ENCODE peak calls at places on chromosomes 7 and 10, in seven cellular contexts. One of them, this sample, is unnamed.

GRCh38 chr7:128172151-128172550 is 68.9 kb upstream of the LEP start:
- DNase-seq in EH: no peak
- DNase-seq in HCEC 1CT: no peak
- DNase-seq in Daoy: no peak
- DNase-seq in lower lobe of right lung: no peak
- DNase-seq in CD4-positive, alpha-beta T cell: no peak
- DNase-seq in activated T-cell treated with anti-CD3 and anti-CD28 coated beads, Interleukin-2, amount 50 U/mL, for 24 hours: no peak
- DNase-seq in this sample: no peak

GRCh38 chr10:95562326-95562725 is 1.2 kb upstream of the SORBS1 start:
- DNase-seq in lower lobe of right lung: no peak
- DNase-seq in Daoy: no peak
- DNase-seq in EH: no peak
- DNase-seq in HCEC 1CT: no peak
- DNase-seq in CD4-positive, alpha-beta T cell: no peak
- DNase-seq in activated T-cell treated with anti-CD3 and anti-CD28 coated beads, Interleukin-2, amount 50 U/mL, for 24 hours: no peak
- DNase-seq in this sample: no peak

GRCh38 chr10:12796431-12797185 is 204.9 kb downstream of the CCDC3 start:
- DNase-seq in EH: no peak
- DNase-seq in activated T-cell treated with anti-CD3 and anti-CD28 coated beads, Interleukin-2, amount 50 U/mL, for 24 hours: no peak
- DNase-seq in HCEC 1CT: no peak
- DNase-seq in lower lobe of right lung: no peak
- DNase-seq in CD4-positive, alpha-beta T cell: no peak
- DNase-seq in Daoy: no peak
- DNase-seq in this sample: no peak

GRCh38 chr7:94133460-94133859 is 129.3 kb upstream of the BET1 start:
- DNase-seq in activated T-cell treated with anti-CD3 and anti-CD28 coated beads, Interleukin-2, amount 50 U/mL, for 24 hours: no peak
- DNase-seq in Daoy: no peak
- DNase-seq in HCEC 1CT: no peak
- DNase-seq in CD4-positive, alpha-beta T cell: no peak
- DNase-seq in EH: peak
- DNase-seq in lower lobe of right lung: no peak
- DNase-seq in this sample: no peak

GRCh38 chr10:52877453-52877852 is 104.9 kb upstream of the MBL2 start:
- DNase-seq in CD4-positive, alpha-beta T cell: no peak
- DNase-seq in HCEC 1CT: no peak
- DNase-seq in Daoy: no peak
- DNase-seq in EH: no peak
- DNase-seq in activated T-cell treated with anti-CD3 and anti-CD28 coated beads, Interleukin-2, amount 50 U/mL, for 24 hours: no peak
- DNase-seq in lower lobe of right lung: no peak
- DNase-seq in this sample: no peak

GRCh38 chr7:55774327-55775050 is 88.1 kb downstream of the SEPTIN14 start:
- DNase-seq in activated T-cell treated with anti-CD3 and anti-CD28 coated beads, Interleukin-2, amount 50 U/mL, for 24 hours: no peak
- DNase-seq in CD4-positive, alpha-beta T cell: no peak
- DNase-seq in HCEC 1CT: no peak
- DNase-seq in EH: no peak
- DNase-seq in Daoy: peak
- DNase-seq in lower lobe of right lung: no peak
- DNase-seq in this sample: no peak

GRCh38 chr7:113267885-113268284 is 149.5 kb upstream of the SMIM30 start:
- DNase-seq in EH: peak
- DNase-seq in activated T-cell treated with anti-CD3 and anti-CD28 coated beads, Interleukin-2, amount 50 U/mL, for 24 hours: no peak
- DNase-seq in HCEC 1CT: peak
- DNase-seq in CD4-positive, alpha-beta T cell: no peak
- DNase-seq in Daoy: no peak
- DNase-seq in lower lobe of right lung: no peak
- DNase-seq in this sample: no peak

GRCh38 chr7:97016392-97017196 is 8.0 kb downstream of the DLX5 start:
- DNase-seq in HCEC 1CT: no peak
- DNase-seq in Daoy: peak
- DNase-seq in activated T-cell treated with anti-CD3 and anti-CD28 coated beads, Interleukin-2, amount 50 U/mL, for 24 hours: no peak
- DNase-seq in EH: no peak
- DNase-seq in lower lobe of right lung: no peak
- DNase-seq in CD4-positive, alpha-beta T cell: no peak
- DNase-seq in this sample: no peak

GRCh38 chr10:73644015-73644743 is 2.9 kb upstream of the MYOZ1 start:
- DNase-seq in EH: peak
- DNase-seq in Daoy: peak
- DNase-seq in lower lobe of right lung: no peak
- DNase-seq in HCEC 1CT: peak
- DNase-seq in activated T-cell treated with anti-CD3 and anti-CD28 coated beads, Interleukin-2, amount 50 U/mL, for 24 hours: peak
- DNase-seq in CD4-positive, alpha-beta T cell: peak
- DNase-seq in this sample: peak

GRCh38 chr7:158957921-158958471 is 101.6 kb downstream of the DYNC2I1 start:
- DNase-seq in Daoy: peak
- DNase-seq in CD4-positive, alpha-beta T cell: no peak
- DNase-seq in EH: no peak
- DNase-seq in activated T-cell treated with anti-CD3 and anti-CD28 coated beads, Interleukin-2, amount 50 U/mL, for 24 hours: peak
- DNase-seq in HCEC 1CT: no peak
- DNase-seq in lower lobe of right lung: peak
- DNase-seq in this sample: no peak

GRCh38 chr10:114565066-114565465 is 93.0 kb downstream of the ABLIM1 start:
- DNase-seq in activated T-cell treated with anti-CD3 and anti-CD28 coated beads, Interleukin-2, amount 50 U/mL, for 24 hours: no peak
- DNase-seq in HCEC 1CT: peak
- DNase-seq in lower lobe of right lung: no peak
- DNase-seq in CD4-positive, alpha-beta T cell: no peak
- DNase-seq in EH: peak
- DNase-seq in Daoy: no peak
- DNase-seq in this sample: no peak

GRCh38 chr7:83732305-83732704 is 83.4 kb upstream of the SEMA3E start:
- DNase-seq in EH: no peak
- DNase-seq in Daoy: peak
- DNase-seq in activated T-cell treated with anti-CD3 and anti-CD28 coated beads, Interleukin-2, amount 50 U/mL, for 24 hours: no peak
- DNase-seq in lower lobe of right lung: no peak
- DNase-seq in CD4-positive, alpha-beta T cell: no peak
- DNase-seq in HCEC 1CT: no peak
- DNase-seq in this sample: no peak

GRCh38 chr7:44987996-44988395 is 9.2 kb upstream of the MYO1G start:
- DNase-seq in CD4-positive, alpha-beta T cell: no peak
- DNase-seq in Daoy: no peak
- DNase-seq in activated T-cell treated with anti-CD3 and anti-CD28 coated beads, Interleukin-2, amount 50 U/mL, for 24 hours: no peak
- DNase-seq in HCEC 1CT: no peak
- DNase-seq in EH: no peak
- DNase-seq in lower lobe of right lung: no peak
- DNase-seq in this sample: no peak

GRCh38 chr10:132848306-132848705 is 62.4 kb upstream of the NKX6-2 start:
- DNase-seq in lower lobe of right lung: no peak
- DNase-seq in CD4-positive, alpha-beta T cell: no peak
- DNase-seq in EH: no peak
- DNase-seq in HCEC 1CT: no peak
- DNase-seq in Daoy: no peak
- DNase-seq in activated T-cell treated with anti-CD3 and anti-CD28 coated beads, Interleukin-2, amount 50 U/mL, for 24 hours: peak
- DNase-seq in this sample: no peak

GRCh38 chr10:110827410-110827809 is 44.3 kb upstream of the PDCD4 start:
- DNase-seq in lower lobe of right lung: no peak
- DNase-seq in activated T-cell treated with anti-CD3 and anti-CD28 coated beads, Interleukin-2, amount 50 U/mL, for 24 hours: no peak
- DNase-seq in CD4-positive, alpha-beta T cell: no peak
- DNase-seq in HCEC 1CT: peak
- DNase-seq in EH: peak
- DNase-seq in Daoy: no peak
- DNase-seq in this sample: no peak

GRCh38 chr7:73901823-73902597 is 41.1 kb downstream of the TMEM270 start:
- DNase-seq in activated T-cell treated with anti-CD3 and anti-CD28 coated beads, Interleukin-2, amount 50 U/mL, for 24 hours: no peak
- DNase-seq in Daoy: no peak
- DNase-seq in HCEC 1CT: no peak
- DNase-seq in CD4-positive, alpha-beta T cell: no peak
- DNase-seq in lower lobe of right lung: peak
- DNase-seq in EH: peak
- DNase-seq in this sample: no peak

GRCh38 chr10:1141261-1141660 is 85.1 kb downstream of the WDR37 start:
- DNase-seq in lower lobe of right lung: no peak
- DNase-seq in EH: no peak
- DNase-seq in CD4-positive, alpha-beta T cell: no peak
- DNase-seq in HCEC 1CT: no peak
- DNase-seq in activated T-cell treated with anti-CD3 and anti-CD28 coated beads, Interleukin-2, amount 50 U/mL, for 24 hours: no peak
- DNase-seq in Daoy: no peak
- DNase-seq in this sample: no peak

GRCh38 chr7:47461161-47461560 is 120.8 kb downstream of the TNS3 start:
- DNase-seq in CD4-positive, alpha-beta T cell: no peak
- DNase-seq in HCEC 1CT: no peak
- DNase-seq in EH: peak
- DNase-seq in lower lobe of right lung: no peak
- DNase-seq in Daoy: peak
- DNase-seq in activated T-cell treated with anti-CD3 and anti-CD28 coated beads, Interleukin-2, amount 50 U/mL, for 24 hours: no peak
- DNase-seq in this sample: no peak

GRCh38 chr10:8513155-8514147 is 459.0 kb downstream of the GATA3 start:
- DNase-seq in Daoy: peak
- DNase-seq in activated T-cell treated with anti-CD3 and anti-CD28 coated beads, Interleukin-2, amount 50 U/mL, for 24 hours: no peak
- DNase-seq in CD4-positive, alpha-beta T cell: no peak
- DNase-seq in HCEC 1CT: no peak
- DNase-seq in EH: no peak
- DNase-seq in lower lobe of right lung: no peak
- DNase-seq in this sample: no peak

GRCh38 chr7:103113164-103113563 is 35.7 kb downstream of the NAPEPLD start:
- DNase-seq in activated T-cell treated with anti-CD3 and anti-CD28 coated beads, Interleukin-2, amount 50 U/mL, for 24 hours: no peak
- DNase-seq in Daoy: peak
- DNase-seq in HCEC 1CT: peak
- DNase-seq in CD4-positive, alpha-beta T cell: no peak
- DNase-seq in EH: peak
- DNase-seq in lower lobe of right lung: no peak
- DNase-seq in this sample: no peak

GRCh38 chr7:74412603-74413002 is 41.1 kb upstream of the GTF2IRD1 start:
- DNase-seq in HCEC 1CT: no peak
- DNase-seq in CD4-positive, alpha-beta T cell: no peak
- DNase-seq in activated T-cell treated with anti-CD3 and anti-CD28 coated beads, Interleukin-2, amount 50 U/mL, for 24 hours: no peak
- DNase-seq in lower lobe of right lung: no peak
- DNase-seq in EH: peak
- DNase-seq in Daoy: peak
- DNase-seq in this sample: no peak

GRCh38 chr7:128839751-128840177 is 9.6 kb downstream of the FLNC start:
- DNase-seq in lower lobe of right lung: peak
- DNase-seq in EH: no peak
- DNase-seq in HCEC 1CT: no peak
- DNase-seq in CD4-positive, alpha-beta T cell: no peak
- DNase-seq in Daoy: no peak
- DNase-seq in activated T-cell treated with anti-CD3 and anti-CD28 coated beads, Interleukin-2, amount 50 U/mL, for 24 hours: no peak
- DNase-seq in this sample: no peak

GRCh38 chr7:36210542-36210941 is 57.5 kb downstream of the EEPD1 start:
- DNase-seq in lower lobe of right lung: no peak
- DNase-seq in activated T-cell treated with anti-CD3 and anti-CD28 coated beads, Interleukin-2, amount 50 U/mL, for 24 hours: no peak
- DNase-seq in CD4-positive, alpha-beta T cell: no peak
- DNase-seq in Daoy: no peak
- DNase-seq in EH: no peak
- DNase-seq in HCEC 1CT: no peak
- DNase-seq in this sample: no peak

GRCh38 chr10:128068398-128069285 is 57.6 kb downstream of the MKI67 start:
- DNase-seq in HCEC 1CT: no peak
- DNase-seq in EH: no peak
- DNase-seq in lower lobe of right lung: no peak
- DNase-seq in activated T-cell treated with anti-CD3 and anti-CD28 coated beads, Interleukin-2, amount 50 U/mL, for 24 hours: no peak
- DNase-seq in Daoy: no peak
- DNase-seq in CD4-positive, alpha-beta T cell: no peak
- DNase-seq in this sample: no peak

GRCh38 chr10:124693801-124694416 is 50.3 kb downstream of the FAM53B start:
- DNase-seq in Daoy: no peak
- DNase-seq in lower lobe of right lung: no peak
- DNase-seq in CD4-positive, alpha-beta T cell: no peak
- DNase-seq in HCEC 1CT: no peak
- DNase-seq in activated T-cell treated with anti-CD3 and anti-CD28 coated beads, Interleukin-2, amount 50 U/mL, for 24 hours: no peak
- DNase-seq in EH: no peak
- DNase-seq in this sample: no peak

GRCh38 chr7:30046127-30046774 is 18.0 kb downstream of the PLEKHA8 start:
- DNase-seq in Daoy: no peak
- DNase-seq in activated T-cell treated with anti-CD3 and anti-CD28 coated beads, Interleukin-2, amount 50 U/mL, for 24 hours: no peak
- DNase-seq in lower lobe of right lung: no peak
- DNase-seq in CD4-positive, alpha-beta T cell: no peak
- DNase-seq in HCEC 1CT: no peak
- DNase-seq in EH: no peak
- DNase-seq in this sample: no peak

GRCh38 chr10:110919971-110920881 is 822 bp downstream of the SHOC2 start:
- DNase-seq in CD4-positive, alpha-beta T cell: peak
- DNase-seq in lower lobe of right lung: peak
- DNase-seq in HCEC 1CT: peak
- DNase-seq in EH: peak
- DNase-seq in Daoy: peak
- DNase-seq in activated T-cell treated with anti-CD3 and anti-CD28 coated beads, Interleukin-2, amount 50 U/mL, for 24 hours: no peak
- DNase-seq in this sample: peak

GRCh38 chr10:22942437-22942836 is 14.6 kb downstream of the ARMC3 start:
- DNase-seq in HCEC 1CT: no peak
- DNase-seq in EH: no peak
- DNase-seq in Daoy: no peak
- DNase-seq in CD4-positive, alpha-beta T cell: no peak
- DNase-seq in activated T-cell treated with anti-CD3 and anti-CD28 coated beads, Interleukin-2, amount 50 U/mL, for 24 hours: no peak
- DNase-seq in lower lobe of right lung: no peak
- DNase-seq in this sample: no peak

This sample was measured in T follicular helper cell.